ENCODE peak calls at places on chromosomes 6 and 20, in seven cellular contexts. O is mesendoderm; S is GM13977; V is activated CD4-positive, CD25-positive, alpha-beta regulatory T cell; E is fibroblast of the aortic adventitia; K is T-helper 1 cell; A is LoVo. X is an unnamed sample.

GRCh38 chr6:35675871-35676459 is 12.8 kb downstream of the FKBP5 start:
- DNase-seq in K (no peak), S (no peak), A (no peak), V (no peak), E (no peak), O (no peak), X (no peak)

GRCh38 chr6:5308066-5308465 is 46.8 kb downstream of the FARS2 start:
- DNase-seq in K (no peak), A (no peak), S (no peak), V (no peak), E (no peak), O (peak), X (no peak)

GRCh38 chr6:7257521-7258230 is 55.3 kb downstream of the SSR1 start:
- DNase-seq in E (no peak), O (no peak), V (no peak), K (no peak), A (no peak), S (no peak), X (no peak)

GRCh38 chr20:8155848-8156602 is 24.0 kb downstream of the PLCB1 start:
- DNase-seq in E (peak), V (no peak), A (no peak), S (no peak), O (no peak), K (no peak), X (peak)

GRCh38 chr6:41767112-41767946 is 12.4 kb downstream of the FRS3 start:
- DNase-seq in O (peak), E (peak), S (no peak), V (no peak), K (no peak), A (peak), X (no peak)

GRCh38 chr20:61874421-61875068 is 191.1 kb downstream of the TAF4 start:
- DNase-seq in S (no peak), K (no peak), A (peak), E (peak), V (no peak), O (peak), X (peak)

GRCh38 chr20:5268449-5268848 is 48.3 kb downstream of the PROKR2 start:
- DNase-seq in O (no peak), S (no peak), V (no peak), E (no peak), K (no peak), A (no peak), X (no peak)

GRCh38 chr6:169844946-169845345 is 93.5 kb downstream of the ERMARD start:
- DNase-seq in V (no peak), E (no peak), A (no peak), O (no peak), S (no peak), K (no peak), X (no peak)

GRCh38 chr20:44409132-44409600 is 53.7 kb downstream of the HNF4A start:
- DNase-seq in O (no peak), K (no peak), V (no peak), E (peak), S (no peak), A (no peak), X (no peak)

GRCh38 chr6:86535141-86535540 is 402.2 kb upstream of the HTR1E start:
- DNase-seq in E (no peak), A (no peak), O (no peak), V (no peak), S (no peak), K (no peak), X (no peak)

GRCh38 chr6:127102299-127102698 is 16.2 kb upstream of the RSPO3 start:
- DNase-seq in V (no peak), E (peak), A (no peak), S (no peak), K (no peak), O (peak), X (no peak)

GRCh38 chr6:135191508-135192255 is 10.6 kb downstream of the MYB start:
- DNase-seq in A (no peak), V (no peak), K (no peak), S (no peak), O (no peak), E (no peak), X (no peak)

GRCh38 chr6:37103169-37104039 is 66.5 kb upstream of the PIM1 start:
- DNase-seq in K (no peak), E (peak), S (peak), A (peak), O (peak), V (no peak), X (peak)

GRCh38 chr6:121157913-121158312 is 176.4 kb downstream of the TBC1D32 start:
- DNase-seq in S (no peak), E (peak), A (no peak), V (no peak), O (no peak), K (no peak), X (no peak)

GRCh38 chr6:155224031-155224451 is 39.8 kb upstream of the CLDN20 start:
- DNase-seq in A (no peak), K (no peak), E (peak), S (peak), O (no peak), V (no peak), X (no peak)

GRCh38 chr6:166251196-166251595 is 57.0 kb downstream of the PRR18 start:
- DNase-seq in S (no peak), E (no peak), A (no peak), O (no peak), K (no peak), V (no peak), X (no peak)

GRCh38 chr6:154805288-154805911 is 72.2 kb downstream of the SCAF8 start:
- DNase-seq in S (peak), V (no peak), A (no peak), E (peak), O (peak), K (no peak), X (no peak)

GRCh38 chr6:79335133-79335674 is 100.7 kb upstream of the HMGN3 start:
- DNase-seq in A (no peak), E (no peak), V (no peak), S (peak), K (no peak), O (no peak), X (no peak)

GRCh38 chr6:158374020-158374419 is 61.8 kb downstream of the TULP4 start:
- DNase-seq in E (no peak), K (no peak), A (no peak), V (no peak), O (no peak), S (no peak), X (no peak)

GRCh38 chr20:33104336-33104735 is 24.9 kb downstream of the BPIFB4 start:
- DNase-seq in O (no peak), A (no peak), S (no peak), V (no peak), K (no peak), E (no peak), X (no peak)

GRCh38 chr6:53703047-53703446 is 37.5 kb upstream of the KLHL31 start:
- DNase-seq in E (no peak), S (no peak), A (no peak), K (no peak), V (no peak), O (no peak), X (no peak)

GRCh38 chr6:13671742-13672141 is 39.9 kb downstream of the RANBP9 start:
- DNase-seq in S (no peak), E (no peak), O (no peak), A (no peak), V (no peak), K (no peak), X (no peak)

GRCh38 chr20:13105864-13106457 is 97.2 kb downstream of the SPTLC3 start:
- DNase-seq in O (peak), V (no peak), E (peak), A (peak), S (peak), K (no peak), X (no peak)

GRCh38 chr20:37209661-37210314 is 30.4 kb upstream of the MROH8 start:
- DNase-seq in O (no peak), S (no peak), V (no peak), K (no peak), A (no peak), E (no peak), X (no peak)

GRCh38 chr6:169287675-169288074 is 34.0 kb upstream of the THBS2 start:
- DNase-seq in A (no peak), E (no peak), S (no peak), K (no peak), O (peak), V (no peak), X (no peak)

GRCh38 chr6:167917755-167918154 is 79.7 kb upstream of the KIF25 start:
- DNase-seq in O (no peak), V (no peak), E (no peak), K (no peak), A (no peak), S (no peak), X (no peak)

GRCh38 chr20:46000571-46001145 is 8.1 kb upstream of the MMP9 start:
- DNase-seq in O (peak), K (no peak), V (no peak), A (no peak), S (no peak), E (no peak), X (no peak)

GRCh38 chr6:22147983-22148797 is 148.6 kb downstream of the PRL start:
- DNase-seq in S (no peak), E (peak), O (no peak), V (no peak), K (no peak), A (no peak), X (peak)

GRCh38 chr20:39986231-39986904 is 702.7 kb downstream of the MAFB start:
- DNase-seq in E (peak), V (no peak), K (no peak), O (peak), S (no peak), A (no peak), X (peak)

GRCh38 chr6:12593720-12594540 is 122.6 kb upstream of the PHACTR1 start:
- DNase-seq in E (no peak), K (no peak), S (no peak), A (no peak), V (no peak), O (no peak), X (no peak)